ENCODE peak calls at places on chromosomes 4 and X, in four cellular contexts. U is GM12878, A is H1, Y is K562. W is an unnamed sample.

GRCh38 chrX:150363561-150364346 is 637 bp downstream of the MAMLD1 start:
- DNase-seq in Y (no peak), U (no peak), A (no peak), W (peak; percentile 69)

GRCh38 chr4:185127021-185127925 is 15.8 kb upstream of the SLC25A4 start:
- DNase-seq in U (no peak), Y (no peak), A (no peak), W (peak; percentile 87)

GRCh38 chr4:98938386-98938785 is 9.5 kb upstream of the EIF4E start:
- DNase-seq in Y (no peak), U (no peak), A (no peak), W (no peak)

GRCh38 chr4:42656736-42656985 is 244 bp downstream of the ATP8A1 start:
- DNase-seq in U (no peak), Y (no peak), A (no peak), W (no peak)

GRCh38 chrX:151703487-151703886 is 8.2 kb downstream of the PRRG3 start:
- DNase-seq in U (no peak), A (no peak), Y (no peak), W (no peak)

GRCh38 chr4:17469931-17470674 is 41.8 kb downstream of the QDPR start:
- DNase-seq in A (no peak), U (no peak), Y (no peak), W (no peak)

GRCh38 chr4:183468210-183469095 is 24.0 kb downstream of the CDKN2AIP start:
- DNase-seq in U (no peak), Y (no peak), A (no peak), W (no peak)

GRCh38 chr4:42617030-42617429 is 39.9 kb downstream of the ATP8A1 start:
- DNase-seq in U (no peak), Y (no peak), A (no peak), W (no peak)

GRCh38 chrX:97471071-97471470 is 587.4 kb downstream of the RPA4 start:
- DNase-seq in U (no peak), Y (no peak), A (no peak), W (no peak)

GRCh38 chrX:77426811-77427210 is 20.4 kb upstream of the FGF16 start:
- DNase-seq in A (no peak), Y (no peak), U (no peak), W (no peak)

GRCh38 chrX:8653956-8654355 is 78.0 kb downstream of the ANOS1 start:
- DNase-seq in U (no peak), Y (no peak), A (no peak), W (no peak)

GRCh38 chr4:71304289-71304850 is 34.5 kb upstream of the SLC4A4 start:
- DNase-seq in A (no peak), Y (no peak), U (no peak), W (no peak)

GRCh38 chr4:87489678-87490077 is 39.5 kb downstream of the SPARCL1 start:
- DNase-seq in A (no peak), Y (no peak), U (no peak), W (no peak)

GRCh38 chr4:129064717-129065116 is 28.6 kb downstream of the SCLT1 start:
- DNase-seq in U (no peak), A (no peak), Y (no peak), W (no peak)

GRCh38 chr4:138770818-138771217 is 244.8 kb upstream of the NOCT start:
- DNase-seq in A (no peak), U (no peak), Y (no peak), W (no peak)

GRCh38 chrX:68443155-68443868 is 10.0 kb upstream of the OPHN1 start:
- DNase-seq in U (peak; percentile 9), A (no peak), Y (no peak), W (no peak)

GRCh38 chrX:150547511-150548115 is 20.8 kb upstream of the MTM1 start:
- DNase-seq in Y (peak; percentile 33), U (no peak), A (no peak), W (peak; percentile 35)

GRCh38 chrX:135340827-135341226 is 31.5 kb downstream of the ETDC start:
- DNase-seq in Y (no peak), A (no peak), U (no peak), W (peak; percentile 46)

GRCh38 chrX:23334536-23334870 is at the start of gene PTCHD1:
- DNase-seq in U (no peak), A (no peak), Y (no peak), W (peak; percentile 48)

GRCh38 chrX:47556045-47556623 is 4.9 kb upstream of the ARAF start:
- DNase-seq in U (peak; percentile 68), Y (peak; percentile 82), A (peak; percentile 63), W (peak; percentile 80)

GRCh38 chr4:23022032-23022431 is 329.3 kb downstream of the GBA3 start:
- DNase-seq in Y (no peak), A (no peak), U (no peak), W (no peak)

GRCh38 chr4:145481942-145482208 is 222 bp downstream of the SMAD1 start:
- DNase-seq in U (no peak), Y (no peak), A (no peak), W (no peak)

GRCh38 chr4:7381221-7381889 is 53.4 kb downstream of the PSAPL1 start:
- DNase-seq in A (no peak), Y (no peak), U (no peak), W (no peak)

GRCh38 chr4:82898322-82899243 is 2.0 kb upstream of the THAP9 start:
- DNase-seq in Y (peak; percentile 42), U (no peak), A (no peak), W (no peak)

GRCh38 chr4:3670521-3671519 is 95.4 kb upstream of the ADRA2C start:
- DNase-seq in Y (no peak), U (no peak), A (no peak), W (no peak)

GRCh38 chrX:19168609-19169008 is 46.3 kb upstream of the ADGRG2 start:
- DNase-seq in A (no peak), Y (no peak), U (no peak), W (no peak)

GRCh38 chr4:121686265-121686664 is 10.5 kb downstream of the ANXA5 start:
- DNase-seq in U (no peak), A (no peak), Y (no peak), W (no peak)

GRCh38 chr4:19735012-19735411 is 516.7 kb upstream of the SLIT2 start:
- DNase-seq in Y (no peak), A (no peak), U (no peak), W (no peak)

GRCh38 chrX:101415180-101416130 is 7.4 kb downstream of the HNRNPH2 start:
- DNase-seq in U (peak; percentile 68), Y (peak; percentile 72), A (no peak), W (peak; percentile 58)

GRCh38 chrX:10534611-10535010 is 85.8 kb downstream of the MID1 start:
- DNase-seq in Y (no peak), U (no peak), A (no peak), W (no peak)

DNA sequence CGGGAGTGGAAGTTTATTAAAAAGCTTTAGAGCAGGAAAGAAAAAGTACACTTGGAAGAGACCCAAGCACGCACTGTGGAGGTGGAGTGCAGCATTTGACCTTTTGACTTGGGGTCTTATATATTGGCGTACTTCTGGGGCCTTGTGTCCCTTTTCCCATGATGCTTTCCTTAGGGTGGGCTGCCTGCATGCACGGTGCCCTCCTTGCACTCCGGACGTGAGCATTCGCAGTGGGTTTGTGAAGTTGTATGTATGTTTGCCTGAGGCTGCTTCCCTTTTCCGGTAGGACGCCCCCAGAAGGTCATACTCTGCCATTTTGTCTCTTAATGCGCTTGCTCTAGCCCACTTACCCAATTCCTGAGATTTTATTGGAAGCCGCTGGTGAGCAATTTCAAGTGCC is 39.6 kb downstream of the TRMT44 start:
- DNase-seq in Y (no peak), A (no peak), U (no peak), W (no peak)
- TF ChIP-seq NRF1 in Y (no peak), A (no peak), U (no peak), W (no peak)

DNA sequence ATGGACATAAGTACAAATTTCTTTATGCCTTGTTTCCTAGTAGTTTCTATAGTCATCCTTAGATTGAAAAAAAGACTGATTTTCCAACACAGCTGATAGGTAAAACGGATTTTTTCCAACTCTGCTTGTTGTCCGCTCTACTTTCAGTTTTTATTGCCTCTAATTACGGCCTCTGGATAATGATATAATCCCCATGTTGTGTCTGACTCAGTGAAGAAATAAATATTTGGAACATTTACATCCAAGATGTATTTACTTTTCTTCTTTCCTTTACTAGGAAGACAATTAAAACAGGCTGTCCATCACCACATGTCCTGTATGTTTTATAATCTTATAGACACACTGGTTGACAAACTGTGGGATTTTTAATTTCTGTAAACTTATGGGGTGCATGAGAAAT is 6.8 kb upstream of the CXCL3 start:
- DNase-seq in Y (no peak), A (no peak), U (no peak), W (no peak)
- TF ChIP-seq USF2 in Y (no peak), A (no peak), U (no peak), W (no peak)

DNA sequence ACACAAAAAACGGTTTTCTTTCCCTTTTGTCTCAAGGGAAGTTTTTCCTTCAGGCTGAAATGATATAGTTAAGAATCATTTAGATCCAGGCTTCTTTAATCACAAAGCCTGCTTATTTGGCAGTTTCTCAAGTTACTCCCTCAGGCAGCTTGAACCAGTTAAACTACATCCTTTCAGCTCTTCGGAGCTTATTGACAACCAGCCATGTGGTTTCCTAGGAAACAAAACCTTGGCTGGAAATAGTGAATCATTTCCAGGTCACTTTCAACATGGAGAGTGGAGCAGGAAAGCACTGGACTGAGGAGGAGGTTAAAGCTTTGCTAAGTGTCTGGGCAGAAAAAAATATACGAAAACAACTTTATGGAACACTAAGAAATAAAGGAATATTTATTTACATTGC is 23.0 kb upstream of the AASDH start:
- DNase-seq in Y (peak; percentile 47), U (no peak), A (peak; percentile 36), W (peak; percentile 69)
- H3K4me2 ChIP-seq in Y (no peak overlapping the region), U (no peak overlapping the region), A (peak overlapping the region; percentile 38), W (peak overlapping the region; percentile 71)

GRCh38 chrX:110224926-110225617 is 92.8 kb downstream of the AMMECR1 start:
- DNase-seq in U (no peak), A (no peak), Y (peak; percentile 19), W (no peak)

GRCh38 chrX:110226931-110227330 is 91.0 kb downstream of the AMMECR1 start:
- DNase-seq in A (no peak), Y (no peak), U (no peak), W (no peak)

GRCh38 chrX:110222497-110223257 is 95.2 kb downstream of the AMMECR1 start:
- DNase-seq in A (no peak), U (no peak), Y (no peak), W (peak; percentile 17)

GRCh38 chrX:110228453-110228852 is 89.4 kb downstream of the AMMECR1 start:
- DNase-seq in A (no peak), Y (peak; percentile 13), U (no peak), W (peak; percentile 48)
- TF ChIP-seq NRF1 in A (no peak), Y (no peak), U (no peak), W (no peak)

GRCh38 chr4:141660880-141661279 is 24.5 kb downstream of the IL15 start:
- DNase-seq in Y (no peak), U (no peak), A (no peak), W (no peak)
- TF ChIP-seq USF2 in Y (no peak), U (no peak), A (no peak), W (no peak)